ENCODE peak calls at places on chromosome 20, in eight cellular contexts. C is GM12865; X is choroid plexus epithelial cell; U is colonic mucosa; Q is AG09309; O is lower leg skin; W is left lung; Y is CD8-positive, alpha-beta T cell. D is an unnamed sample.

GRCh38 chr20:13857304-13857703 is 72.5 kb downstream of the NDUFAF5 start:
- DNase-seq in X (no peak), Y (no peak), O (no peak), Q (no peak), U (no peak), C (no peak), W (peak), D (peak)

GRCh38 chr20:59381658-59382057 is 81.2 kb downstream of the EDN3 start:
- DNase-seq in Q (no peak), W (no peak), Y (no peak), X (no peak), U (no peak), O (no peak), C (no peak), D (no peak)

GRCh38 chr20:10802201-10802600 is 128.4 kb upstream of the JAG1 start:
- DNase-seq in U (no peak), O (no peak), W (no peak), Q (no peak), X (peak), C (no peak), Y (no peak), D (no peak)

GRCh38 chr20:57056651-57057050 is 209.8 kb downstream of the BMP7 start:
- DNase-seq in U (no peak), Y (no peak), O (no peak), C (no peak), Q (no peak), W (no peak), X (no peak), D (no peak)

GRCh38 chr20:9126527-9126926 is 57.6 kb downstream of the PLCB4 start:
- DNase-seq in X (no peak), U (no peak), Q (no peak), C (no peak), O (no peak), Y (no peak), W (no peak), D (no peak)

GRCh38 chr20:44182863-44183262 is 4.1 kb downstream of the JPH2 start:
- DNase-seq in Y (no peak), U (no peak), C (no peak), X (no peak), Q (no peak), W (no peak), O (no peak), D (no peak)

GRCh38 chr20:32966881-32967781 is 37.1 kb downstream of the SUN5 start:
- DNase-seq in Y (no peak), W (no peak), C (peak), X (no peak), U (peak), O (peak), Q (no peak), D (no peak)

GRCh38 chr20:56579261-56579660 is 46.2 kb downstream of the FAM209B start:
- DNase-seq in C (no peak), O (no peak), W (no peak), Q (no peak), X (no peak), U (no peak), Y (no peak), D (no peak)

DNA sequence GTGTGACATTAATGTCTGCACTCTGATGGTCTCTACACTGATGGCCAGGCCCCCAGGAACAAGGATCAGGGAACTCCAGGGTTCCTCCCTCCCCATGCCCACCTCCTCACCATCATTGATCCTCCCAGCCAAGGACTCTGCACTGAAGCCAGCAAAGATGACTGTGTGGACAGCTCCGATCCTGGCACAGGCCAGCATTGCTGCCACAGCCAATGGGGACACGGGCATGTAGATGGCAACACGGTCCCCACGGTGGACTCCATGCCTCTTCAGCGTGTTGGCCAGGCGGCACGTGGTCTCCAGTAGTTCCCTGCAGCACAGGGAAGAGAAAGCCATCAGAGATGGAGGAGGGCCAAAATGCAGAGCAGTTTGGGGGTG is 27.3 kb downstream of the ACSS1 start:
- DNase-seq in X (no peak), W (peak), C (no peak), Y (no peak), O (no peak), U (no peak), Q (no peak), D (no peak)
- TF ChIP-seq CTCF in X (no peak), W (no peak), C (no peak), Y (no peak), O (no peak), U (no peak), Q (no peak), D (no peak)

GRCh38 chr20:460707-461106 is 1.6 kb downstream of the TBC1D20 start:
- DNase-seq in W (no peak), X (peak), Y (no peak), Q (no peak), O (peak), U (no peak), C (no peak), D (no peak)

GRCh38 chr20:462199-462991 is at the start of gene TBC1D20:
- DNase-seq in W (peak), O (peak), X (peak), Q (no peak), U (peak), Y (peak), C (peak), D (peak)

GRCh38 chr20:458766-459165 is 3.6 kb downstream of the TBC1D20 start:
- DNase-seq in Q (no peak), Y (no peak), O (no peak), X (no peak), U (no peak), C (no peak), W (no peak), D (no peak)

GRCh38 chr20:461254-462198 is 807 bp downstream of the TBC1D20 start:
- DNase-seq in C (peak), U (peak), W (peak), X (peak), O (peak), Y (peak), Q (no peak), D (no peak)

GRCh38 chr20:460180-460579 is 2.2 kb downstream of the TBC1D20 start:
- DNase-seq in Q (no peak), W (no peak), O (no peak), U (no peak), C (no peak), Y (no peak), X (no peak), D (no peak)
- H3K4me3 ChIP-seq in Q (no peak), W (no peak), O (no peak), U (no peak), C (no peak), Y (no peak), X (peak), D (no peak)

GRCh38 chr20:51800769-51801219 is 1.5 kb downstream of the SALL4 start:
- DNase-seq in O (no peak), U (peak), X (peak), Q (no peak), Y (no peak), W (no peak), C (no peak), D (no peak)

GRCh38 chr20:51803157-51803854 is 985 bp upstream of the SALL4 start:
- DNase-seq in U (no peak), O (no peak), Q (no peak), Y (no peak), W (no peak), X (no peak), C (no peak), D (no peak)

GRCh38 chr20:51801220-51801991 is 915 bp downstream of the SALL4 start:
- DNase-seq in Y (no peak), O (no peak), W (no peak), U (no peak), C (no peak), Q (no peak), X (no peak), D (no peak)

GRCh38 chr20:51800132-51800721 is 2.1 kb downstream of the SALL4 start:
- DNase-seq in O (peak), W (peak), U (peak), X (peak), Q (no peak), Y (peak), C (peak), D (no peak)

DNA sequence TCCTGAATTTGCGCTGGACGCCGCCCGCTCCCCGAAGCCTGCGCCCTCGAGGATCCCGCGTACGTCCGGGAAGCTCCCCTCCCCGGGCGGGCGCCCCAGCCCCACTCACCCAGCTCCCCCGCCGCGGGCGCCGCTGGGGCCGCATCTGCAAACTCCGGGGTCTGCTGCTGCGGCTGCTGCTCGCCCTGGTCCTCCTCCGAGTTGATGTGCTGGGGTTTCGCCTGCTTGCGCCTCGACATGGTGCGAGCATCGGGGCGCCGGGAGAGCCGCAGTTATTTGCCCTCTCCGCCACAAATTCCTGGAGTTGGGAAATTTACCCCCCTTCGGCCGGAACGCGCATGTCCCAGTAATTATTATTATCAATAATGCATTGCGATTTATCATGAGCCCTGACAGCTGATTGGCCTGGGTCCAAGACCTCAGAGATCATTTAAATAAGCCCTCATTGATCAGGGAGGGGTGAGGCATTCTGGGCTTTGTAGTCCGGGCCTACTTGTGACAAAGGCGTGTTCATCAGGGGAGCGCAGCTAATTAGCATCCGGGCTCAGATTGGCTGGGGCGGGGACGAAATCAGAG is at the start of gene SALL4:
- DNase-seq in U (no peak), Y (no peak), C (no peak), Q (no peak), O (no peak), X (peak), W (no peak), D (no peak)
- TF ChIP-seq CTCF in U (no peak), Y (no peak), C (no peak), Q (no peak), O (no peak), X (no peak), W (no peak), D (no peak)

GRCh38 chr20:47354710-47355488 is 1.6 kb downstream of the ZMYND8 start:
- DNase-seq in Q (no peak), Y (no peak), O (no peak), C (no peak), X (peak), W (no peak), U (no peak), D (no peak)

GRCh38 chr20:47356526-47357295 is at the start of gene ZMYND8:
- DNase-seq in U (peak), Y (peak), W (peak), O (peak), Q (peak), X (peak), C (peak), D (peak)

GRCh38 chr20:47356220-47356525 is 326 bp downstream of the ZMYND8 start:
- DNase-seq in O (no peak), W (no peak), Y (no peak), X (no peak), U (no peak), Q (no peak), C (no peak), D (no peak)

GRCh38 chr20:47354388-47354709 is 2.1 kb downstream of the ZMYND8 start:
- DNase-seq in X (no peak), C (no peak), Y (no peak), Q (no peak), U (no peak), W (no peak), O (no peak), D (no peak)

DNA sequence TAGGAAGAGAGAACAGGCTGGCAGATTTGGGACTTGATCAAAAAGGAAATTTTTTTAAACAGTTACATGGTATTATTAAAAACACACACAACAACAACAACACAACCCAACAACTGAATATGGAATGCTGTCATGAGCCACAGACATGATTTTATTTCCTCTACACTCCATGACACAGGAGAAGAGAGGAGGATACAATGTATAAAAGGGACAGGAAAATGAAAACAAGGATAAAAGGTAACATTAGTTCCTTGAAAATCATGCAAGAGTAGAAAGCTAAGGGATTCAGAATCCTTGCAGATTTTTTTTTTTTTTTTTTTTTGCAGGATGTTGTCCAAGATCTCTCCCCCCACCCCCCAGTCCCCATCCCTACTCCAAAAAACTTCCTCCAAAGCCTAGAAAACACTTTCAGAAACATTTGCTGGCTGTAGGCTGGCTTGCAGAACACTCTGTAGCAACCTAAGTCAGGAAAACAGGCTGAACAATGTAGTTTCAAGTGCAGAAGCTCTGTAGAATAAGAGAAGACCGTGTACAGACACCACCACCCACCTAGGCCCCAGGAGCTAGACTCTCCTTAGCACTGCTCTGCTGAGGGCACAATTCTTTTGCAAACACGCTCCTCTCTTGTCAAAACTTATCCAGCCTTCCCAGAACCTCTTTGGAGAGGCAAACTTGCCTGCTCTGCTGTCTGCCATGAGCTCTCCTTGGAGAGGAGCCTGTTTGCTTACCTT is 845 bp downstream of the ZMYND8 start:
- DNase-seq in Q (no peak), X (no peak), Y (no peak), W (no peak), O (no peak), C (no peak), U (peak), D (no peak)
- H3K4me3 ChIP-seq in Q (peak), X (peak), Y (peak), W (peak), O (peak), C (peak), U (peak), D (peak)

D was measured in LNCaP clone FGC.